ENCODE peak calls at places on chromosomes 13 and 19, in nine cellular contexts. W is sigmoid colon, O is nephron progenitor cell, R is NB4, F is tibial artery, I is activated B cell treated with CpG ODN at 0.5 μM for 24 hours, D is Calu3, Q is left ventricle myocardium inferior, G is hepatocyte. T is an unnamed sample.

GRCh38 chr19:12939292-12939606 is 840 bp downstream of the CALR start:
- DNase-seq in W (peak), O (no peak), R (peak), F (no peak), I (no peak), D (no peak), Q (no peak), G (no peak), T (no peak)

GRCh38 chr13:101297794-101298193 is 118.5 kb downstream of the NALCN start:
- DNase-seq in W (no peak), O (no peak), R (no peak), F (no peak), I (no peak), D (no peak), Q (no peak), G (no peak), T (no peak)

GRCh38 chr19:19171821-19172532 is 1.9 kb upstream of the MEF2B start:
- DNase-seq in W (no peak), O (peak), R (peak), F (no peak), I (no peak), D (no peak), Q (no peak), G (peak), T (no peak)

GRCh38 chr13:41017153-41017552 is 2.0 kb downstream of the ELF1 start:
- DNase-seq in W (no peak), O (no peak), R (peak), F (peak), I (no peak), D (peak), Q (no peak), G (peak), T (no peak)

GRCh38 chr19:18967358-18968146 is 26.5 kb upstream of the HOMER3 start:
- DNase-seq in W (peak), O (peak), R (peak), F (peak), I (no peak), D (no peak), Q (peak), G (peak), T (no peak)

GRCh38 chr19:38736413-38737280 is 7.6 kb downstream of the CAPN12 start:
- DNase-seq in W (peak), O (peak), R (peak), F (no peak), I (peak), D (peak), Q (no peak), G (peak), T (no peak)

GRCh38 chr13:112684041-112684440 is 5.8 kb upstream of the ATP11A start:
- DNase-seq in W (no peak), O (no peak), R (no peak), F (no peak), I (no peak), D (no peak), Q (no peak), G (no peak), T (no peak)

GRCh38 chr19:34436716-34437115 is 8.5 kb downstream of the UBA2 start:
- DNase-seq in W (no peak), O (no peak), R (no peak), F (no peak), I (no peak), D (no peak), Q (no peak), G (no peak), T (no peak)

GRCh38 chr13:108963846-108964600 is 334.6 kb downstream of the MYO16 start:
- DNase-seq in W (no peak), O (no peak), R (no peak), F (no peak), I (no peak), D (no peak), Q (no peak), G (no peak), T (no peak)

GRCh38 chr19:33758541-33759013 is 38.1 kb upstream of the KCTD15 start:
- DNase-seq in W (no peak), O (no peak), R (no peak), F (no peak), I (no peak), D (no peak), Q (no peak), G (no peak), T (no peak)

GRCh38 chr13:51882570-51883225 is 20.9 kb downstream of the CCDC70 start:
- DNase-seq in W (no peak), O (no peak), R (no peak), F (no peak), I (no peak), D (no peak), Q (no peak), G (no peak), T (no peak)

GRCh38 chr13:45220403-45220802 is 19.6 kb upstream of the KCTD4 start:
- DNase-seq in W (no peak), O (no peak), R (no peak), F (no peak), I (no peak), D (no peak), Q (no peak), G (no peak), T (no peak)

GRCh38 chr19:38975861-38976271 is 324 bp upstream of the FBXO17 start:
- DNase-seq in W (no peak), O (no peak), R (no peak), F (no peak), I (no peak), D (peak), Q (no peak), G (peak), T (peak)

GRCh38 chr13:24511019-24511823 is 1.4 kb downstream of the PARP4 start:
- DNase-seq in W (no peak), O (no peak), R (peak), F (no peak), I (peak), D (peak), Q (no peak), G (peak), T (no peak)

GRCh38 chr19:56751078-56751489 is 79.5 kb upstream of the ZNF835 start:
- DNase-seq in W (peak), O (no peak), R (no peak), F (no peak), I (no peak), D (no peak), Q (no peak), G (no peak), T (no peak)

GRCh38 chr13:72186730-72187422 is 319.9 kb upstream of the DACH1 start:
- DNase-seq in W (no peak), O (no peak), R (no peak), F (no peak), I (no peak), D (no peak), Q (no peak), G (no peak), T (no peak)

GRCh38 chr13:28022848-28023518 is 34.5 kb upstream of the URAD start:
- DNase-seq in W (no peak), O (peak), R (no peak), F (no peak), I (no peak), D (no peak), Q (no peak), G (no peak), T (no peak)

GRCh38 chr13:27783111-27783510 is 9.2 kb upstream of the GSX1 start:
- DNase-seq in W (no peak), O (no peak), R (no peak), F (no peak), I (no peak), D (no peak), Q (no peak), G (peak), T (no peak)

GRCh38 chr13:99295488-99296252 is 11.5 kb downstream of the GPR183 start:
- DNase-seq in W (no peak), O (no peak), R (no peak), F (no peak), I (no peak), D (no peak), Q (no peak), G (no peak), T (no peak)

GRCh38 chr13:112349681-112350080 is 26.5 kb upstream of the SPACA7 start:
- DNase-seq in W (no peak), O (no peak), R (no peak), F (no peak), I (no peak), D (no peak), Q (no peak), G (no peak), T (no peak)

GRCh38 chr13:24671367-24672117 is 8.7 kb upstream of the ATP12A start:
- DNase-seq in W (peak), O (no peak), R (peak), F (peak), I (no peak), D (peak), Q (no peak), G (peak), T (peak)

GRCh38 chr13:52399708-52400107 is 6.3 kb downstream of the THSD1 start:
- DNase-seq in W (no peak), O (no peak), R (no peak), F (no peak), I (no peak), D (no peak), Q (no peak), G (no peak), T (no peak)

GRCh38 chr19:12766051-12766521 is 9.3 kb downstream of the HOOK2 start:
- DNase-seq in W (peak), O (peak), R (peak), F (peak), I (peak), D (no peak), Q (peak), G (peak), T (peak)

GRCh38 chr13:105721056-105721455 is 814.4 kb downstream of the EFNB2 start:
- DNase-seq in W (no peak), O (no peak), R (no peak), F (no peak), I (no peak), D (no peak), Q (no peak), G (no peak), T (no peak)

GRCh38 chr13:111388851-111389500 is 68.5 kb downstream of the TEX29 start:
- DNase-seq in W (no peak), O (no peak), R (no peak), F (peak), I (no peak), D (no peak), Q (no peak), G (no peak), T (no peak)

GRCh38 chr13:33307820-33308219 is 22.3 kb upstream of the STARD13 start:
- DNase-seq in W (no peak), O (no peak), R (no peak), F (no peak), I (no peak), D (no peak), Q (no peak), G (no peak), T (no peak)

GRCh38 chr13:60329221-60329983 is 67.6 kb upstream of the TDRD3 start:
- DNase-seq in W (no peak), O (peak), R (peak), F (no peak), I (no peak), D (peak), Q (no peak), G (peak), T (peak)

GRCh38 chr13:79910869-79911540 is 429.9 kb downstream of the SPRY2 start:
- DNase-seq in W (no peak), O (no peak), R (no peak), F (no peak), I (no peak), D (no peak), Q (no peak), G (no peak), T (no peak)

GRCh38 chr19:3821156-3821555 is 35.0 kb upstream of the MATK start:
- DNase-seq in W (no peak), O (no peak), R (no peak), F (no peak), I (no peak), D (no peak), Q (no peak), G (no peak), T (no peak)

GRCh38 chr19:31102674-31103073 is 246.6 kb downstream of the TSHZ3 start:
- DNase-seq in W (no peak), O (no peak), R (no peak), F (no peak), I (no peak), D (no peak), Q (no peak), G (no peak), T (no peak)

GRCh38 chr19:1172353-1173159 is 1.5 kb downstream of the SBNO2 start:
- DNase-seq in W (peak), O (peak), R (no peak), F (peak), I (no peak), D (peak), Q (no peak), G (peak), T (peak)

GRCh38 chr19:41993612-41994483 is at the start of gene ATP1A3:
- DNase-seq in W (no peak), O (peak), R (peak), F (no peak), I (peak), D (peak), Q (peak), G (peak), T (peak)

GRCh38 chr13:99992912-99993311 is 11.3 kb downstream of the ZIC2 start:
- DNase-seq in W (no peak), O (no peak), R (peak), F (no peak), I (no peak), D (no peak), Q (no peak), G (no peak), T (no peak)

GRCh38 chr13:44311011-44311481 is 62.6 kb upstream of the SERP2 start:
- DNase-seq in W (peak), O (no peak), R (no peak), F (no peak), I (no peak), D (peak), Q (no peak), G (no peak), T (no peak)

DNA sequence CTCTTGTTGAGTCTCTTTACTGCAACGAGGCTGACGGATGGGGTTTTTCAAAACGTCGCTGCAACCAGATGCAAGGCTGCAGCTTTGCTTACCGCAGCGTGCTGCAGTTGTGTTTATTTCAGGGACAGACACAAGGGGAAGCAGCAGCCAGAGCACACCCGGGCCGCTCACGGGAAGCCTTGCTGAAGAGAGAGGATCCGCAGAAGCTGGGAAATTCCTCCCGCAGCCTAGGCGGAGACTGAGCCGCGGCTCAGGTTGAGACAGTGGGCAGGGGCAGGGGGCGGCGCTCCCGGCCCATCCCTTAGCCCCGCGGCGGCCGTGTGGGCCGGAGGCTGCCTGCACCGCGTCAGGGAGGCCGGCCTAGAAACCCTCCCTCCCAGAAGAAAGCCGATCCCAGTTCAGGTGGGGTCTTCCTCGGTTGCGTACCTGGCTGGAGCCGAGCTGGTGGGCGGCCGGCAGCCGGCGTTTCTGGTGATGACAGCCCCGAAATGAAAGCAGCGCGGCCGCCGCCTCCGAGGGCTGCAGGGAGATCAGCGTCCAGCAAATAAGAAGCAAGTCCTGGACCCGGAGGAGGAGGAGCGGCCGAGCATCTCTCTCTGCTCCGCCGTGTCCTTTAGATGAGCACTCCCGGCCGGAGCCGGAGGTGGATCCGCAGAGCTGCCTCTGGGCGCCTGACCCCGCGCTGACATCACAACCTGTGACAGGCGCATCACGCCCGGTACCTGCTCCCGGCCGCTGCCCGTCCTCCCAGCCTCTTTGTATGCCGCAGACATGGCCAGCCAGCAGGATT is at the start of gene FRY:
- DNase-seq in W (peak), O (peak), R (peak), F (peak), I (peak), D (peak), Q (peak), G (peak), T (peak)
- TF ChIP-seq CTCF in W (no peak), O (no peak), R (no peak), F (no peak), I (no peak), D (no peak), Q (peak), G (peak), T (no peak)

GRCh38 chr19:2603320-2603719 is 99.2 kb downstream of the GNG7 start:
- DNase-seq in W (peak), O (no peak), R (no peak), F (peak), I (no peak), D (no peak), Q (peak), G (no peak), T (no peak)
- TF ChIP-seq CTCF in W (no peak), O (no peak), R (no peak), F (no peak), I (no peak), D (no peak), Q (no peak), G (no peak), T (no peak)

GRCh38 chr13:30111810-30112209 is 195.5 kb downstream of the KATNAL1 start:
- DNase-seq in W (no peak), O (peak), R (peak), F (no peak), I (no peak), D (peak), Q (no peak), G (no peak), T (no peak)
- TF ChIP-seq CTCF in W (no peak), O (peak), R (peak), F (no peak), I (no peak), D (no peak), Q (no peak), G (peak), T (no peak)

GRCh38 chr19:10502524-10503001 is 593 bp downstream of the KEAP1 start:
- DNase-seq in W (peak), O (peak), R (peak), F (peak), I (peak), D (peak), Q (peak), G (peak), T (peak)

GRCh38 chr19:10500247-10500592 is 2.9 kb downstream of the KEAP1 start:
- DNase-seq in W (no peak), O (no peak), R (no peak), F (no peak), I (no peak), D (no peak), Q (no peak), G (no peak), T (no peak)

GRCh38 chr19:10499550-10500246 is 3.5 kb downstream of the KEAP1 start:
- DNase-seq in W (no peak), O (no peak), R (no peak), F (no peak), I (no peak), D (no peak), Q (no peak), G (no peak), T (no peak)

GRCh38 chr19:10503002-10503789 is at the start of gene KEAP1:
- DNase-seq in W (peak), O (peak), R (peak), F (peak), I (no peak), D (peak), Q (peak), G (peak), T (peak)

DNA sequence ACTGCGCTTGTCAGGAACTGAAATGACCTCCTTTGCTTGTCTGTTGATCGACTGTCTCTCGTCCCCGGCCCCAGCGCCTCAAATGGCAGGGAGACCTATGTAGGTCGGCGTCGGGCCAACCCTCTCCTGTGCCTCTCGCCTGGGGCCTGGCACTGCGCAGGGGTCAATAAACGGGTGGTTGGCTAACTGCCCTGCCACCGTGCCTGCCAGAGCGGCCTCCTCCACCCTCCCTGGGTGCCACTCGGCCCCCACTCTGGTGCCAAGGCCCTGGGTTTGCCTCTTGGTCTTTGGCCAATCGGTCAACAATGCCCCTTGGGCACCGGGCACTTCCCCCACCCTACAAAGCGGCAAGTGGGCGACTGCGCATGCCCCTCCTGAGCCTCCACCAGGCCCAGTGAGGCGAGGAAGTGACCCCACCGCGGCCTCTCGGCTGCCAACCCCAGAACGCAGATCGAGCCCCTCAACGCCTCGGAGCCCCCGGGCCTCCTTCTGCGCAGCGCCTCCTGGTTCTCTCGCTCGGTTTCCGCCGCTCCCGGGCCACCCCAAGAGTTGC is 1.1 kb downstream of the KEAP1 start:
- DNase-seq in W (peak), O (peak), R (peak), F (peak), I (peak), D (peak), Q (peak), G (peak), T (peak)
- TF ChIP-seq CTCF in W (no peak), O (no peak), R (peak), F (no peak), I (no peak), D (no peak), Q (no peak), G (no peak), T (no peak)

GRCh38 chr13:67977081-67977480 is 746.9 kb upstream of the PCDH9 start:
- DNase-seq in W (no peak), O (no peak), R (no peak), F (no peak), I (no peak), D (no peak), Q (no peak), G (no peak), T (no peak)
- TF ChIP-seq CTCF in W (no peak), O (no peak), R (no peak), F (no peak), I (no peak), D (no peak), Q (no peak), G (no peak), T (no peak)

GRCh38 chr13:36313047-36313969 is 15.7 kb upstream of the CCDC169 start:
- DNase-seq in W (no peak), O (no peak), R (no peak), F (no peak), I (no peak), D (no peak), Q (no peak), G (no peak), T (no peak)
- TF ChIP-seq CTCF in W (no peak), O (no peak), R (no peak), F (no peak), I (no peak), D (no peak), Q (no peak), G (no peak), T (no peak)